ENCODE peak calls at places on chromosomes 6 and 20, in four cellular contexts. O is left colon, Y is hepatocyte, L is mesenteric fat pad. J is an unnamed sample.

GRCh38 chr6:91135406-91135805 is 548.5 kb upstream of the MAP3K7 start:
- DNase-seq in O (no peak), Y (no peak), L (no peak), J (no peak)

GRCh38 chr6:106746660-106747059 is 117.3 kb downstream of the QRSL1 start:
- DNase-seq in O (no peak), Y (peak), L (no peak), J (no peak)

GRCh38 chr6:63504777-63505384 is 67.4 kb upstream of the LOC128125822 start:
- DNase-seq in O (no peak), Y (no peak), L (no peak), J (peak)

GRCh38 chr20:48723308-48724264 is 104.2 kb downstream of the PREX1 start:
- DNase-seq in O (peak), Y (peak), L (no peak), J (no peak)

GRCh38 chr20:44409132-44409600 is 53.7 kb downstream of the HNF4A start:
- DNase-seq in O (no peak), Y (no peak), L (no peak), J (no peak)

GRCh38 chr6:163820745-163821456 is 406.4 kb downstream of the QKI start:
- DNase-seq in O (no peak), Y (no peak), L (no peak), J (no peak)

GRCh38 chr6:105111093-105111492 is 68.7 kb downstream of the POPDC3 start:
- DNase-seq in O (no peak), Y (no peak), L (no peak), J (no peak)

GRCh38 chr6:116099036-116099435 is 1.6 kb upstream of the NT5DC1 start:
- DNase-seq in O (no peak), Y (no peak), L (no peak), J (no peak)

GRCh38 chr20:2212457-2213005 is 83.3 kb upstream of the TGM3 start:
- DNase-seq in O (no peak), Y (no peak), L (no peak), J (no peak)

GRCh38 chr6:30685977-30686907 is at the start of gene PPP1R18:
- DNase-seq in O (peak), Y (peak), L (peak), J (peak)

GRCh38 chr6:158818008-158818579 is 1.1 kb downstream of the EZR start:
- DNase-seq in O (peak), Y (peak), L (peak), J (peak)

GRCh38 chr6:22247916-22248482 is 48.8 kb downstream of the PRL start:
- DNase-seq in O (no peak), Y (no peak), L (no peak), J (no peak)

GRCh38 chr6:14254505-14254904 is 136.9 kb downstream of the CD83 start:
- DNase-seq in O (no peak), Y (no peak), L (no peak), J (no peak)

GRCh38 chr6:138948780-138949179 is 39.3 kb downstream of the REPS1 start:
- DNase-seq in O (no peak), Y (no peak), L (no peak), J (no peak)

GRCh38 chr20:44761423-44761822 is 15.8 kb downstream of the KCNK15 start:
- DNase-seq in O (no peak), Y (no peak), L (no peak), J (no peak)

GRCh38 chr6:125984311-125984710 is 2.0 kb upstream of the TRMT11 start:
- DNase-seq in O (no peak), Y (peak), L (no peak), J (no peak)

GRCh38 chr20:24124951-24125650 is 136.5 kb upstream of the GGTLC1 start:
- DNase-seq in O (no peak), Y (no peak), L (no peak), J (no peak)

GRCh38 chr6:112881027-112881426 is 533.9 kb downstream of the RFPL4B start:
- DNase-seq in O (no peak), Y (peak), L (no peak), J (no peak)

GRCh38 chr20:57801046-57801445 is 91.2 kb upstream of the PMEPA1 start:
- DNase-seq in O (no peak), Y (no peak), L (no peak), J (no peak)

GRCh38 chr6:139887275-139887674 is 512.8 kb upstream of the CITED2 start:
- DNase-seq in O (no peak), Y (no peak), L (no peak), J (peak)

GRCh38 chr6:33604941-33605854 is 15.9 kb upstream of the ITPR3 start:
- DNase-seq in O (no peak), Y (no peak), L (no peak), J (peak)

GRCh38 chr20:2210646-2211556 is 84.9 kb upstream of the TGM3 start:
- DNase-seq in O (peak), Y (peak), L (no peak), J (no peak)

GRCh38 chr6:42829561-42830092 is 47.8 kb downstream of the BICRAL start:
- DNase-seq in O (no peak), Y (no peak), L (peak), J (no peak)

GRCh38 chr20:40279390-40279789 is 409.6 kb downstream of the MAFB start:
- DNase-seq in O (no peak), Y (peak), L (no peak), J (no peak)

GRCh38 chr6:39812853-39813533 is 20.8 kb downstream of the DAAM2 start:
- DNase-seq in O (no peak), Y (no peak), L (peak), J (no peak)

J was measured in LoVo.